ENCODE peak calls at places on chromosome 17, in five cellular contexts. S is K562, N is upper lobe of left lung, M is A549, H is HepG2. J is an unnamed sample.
A peak's percentile ranks its signal among the peaks of the same experiment; 100 is the strongest.

GRCh38 chr17:36675250-36675649 is 73.9 kb downstream of the MRM1 start:
- ATAC-seq in S (no peak), N (no peak), M (no peak), H (no peak), J (no peak)

GRCh38 chr17:956905-957304 is 22.7 kb downstream of the NXN start:
- ATAC-seq in S (no peak), N (no peak), M (peak; percentile 19), H (no peak), J (no peak)

GRCh38 chr17:66487933-66488572 is 185.6 kb downstream of the PRKCA start:
- ATAC-seq in S (no peak), N (no peak), M (no peak), H (peak; percentile 90), J (no peak)

GRCh38 chr17:28347261-28347891 is 10.0 kb downstream of the POLDIP2 start:
- ATAC-seq in S (no peak), N (no peak), M (no peak), H (no peak), J (no peak)

GRCh38 chr17:66548659-66549311 is 246.4 kb downstream of the PRKCA start:
- ATAC-seq in S (no peak), N (no peak), M (peak; percentile 32), H (no peak), J (no peak)

GRCh38 chr17:74514632-74515035 is 16.6 kb downstream of the CD300LB start:
- ATAC-seq in S (no peak), N (no peak), M (peak; percentile 18), H (no peak), J (no peak)

GRCh38 chr17:54903375-54903774 is 2.7 kb downstream of the TOM1L1 start:
- ATAC-seq in S (no peak), N (no peak), M (no peak), H (peak; percentile 76), J (no peak)

GRCh38 chr17:76014925-76015261 is 12.2 kb downstream of the EVPL start:
- ATAC-seq in S (peak; percentile 19), N (no peak), M (no peak), H (no peak), J (no peak)

GRCh38 chr17:9174312-9174711 is 153.0 kb downstream of the NTN1 start:
- ATAC-seq in S (no peak), N (no peak), M (no peak), H (no peak), J (no peak)

GRCh38 chr17:7867881-7868329 is 10.1 kb downstream of the CYB5D1 start:
- ATAC-seq in S (no peak), N (no peak), M (no peak), H (peak; percentile 52), J (no peak)

GRCh38 chr17:63820963-63821561 is 6.2 kb upstream of the PSMC5 start:
- ATAC-seq in S (peak; percentile 18), N (no peak), M (no peak), H (no peak), J (no peak)

GRCh38 chr17:59397316-59398073 is 66.0 kb downstream of the YPEL2 start:
- ATAC-seq in S (no peak), N (no peak), M (no peak), H (no peak), J (no peak)

GRCh38 chr17:14152726-14153125 is 83.4 kb downstream of the COX10 start:
- ATAC-seq in S (no peak), N (peak; percentile 31), M (no peak), H (no peak), J (no peak)

GRCh38 chr17:18006495-18007239 is 32.3 kb downstream of the ATPAF2 start:
- ATAC-seq in S (peak; percentile 56), N (no peak), M (no peak), H (no peak), J (no peak)

GRCh38 chr17:69060835-69061234 is at the start of gene ABCA9:
- ATAC-seq in S (no peak), N (peak; percentile 85), M (no peak), H (no peak), J (peak; percentile 89)
- TF ChIP-seq EP300 in S (no peak), N (no peak), M (no peak), H (no peak), J (no peak)

GRCh38 chr17:82356845-82357355 is 2.1 kb upstream of the TEX19 start:
- ATAC-seq in S (peak; percentile 74), N (peak; percentile 39), M (peak; percentile 36), H (peak; percentile 63), J (no peak)
- TF ChIP-seq CTCF in S (no peak), N (no peak), M (no peak), H (peak; percentile 39), J (no peak)

GRCh38 chr17:68460715-68461114 is 3.4 kb upstream of the WIPI1 start:
- ATAC-seq in S (no peak), N (no peak), M (no peak), H (no peak), J (no peak)
- H3K27ac ChIP-seq in S (no peak overlapping the region), N (no peak overlapping the region), M (no peak overlapping the region), H (no peak overlapping the region), J (no peak overlapping the region)

GRCh38 chr17:31434404-31435050 is 43.1 kb downstream of the RAB11FIP4 start:
- ATAC-seq in S (peak; percentile 67), N (no peak), M (no peak), H (peak; percentile 5), J (no peak)

GRCh38 chr17:31433811-31434210 is 42.3 kb downstream of the RAB11FIP4 start:
- ATAC-seq in S (no peak), N (no peak), M (no peak), H (no peak), J (no peak)

GRCh38 chr17:31437720-31438400 is 46.4 kb downstream of the RAB11FIP4 start:
- ATAC-seq in S (no peak), N (no peak), M (peak; percentile 48), H (peak; percentile 40), J (no peak)

GRCh38 chr17:31433091-31433790 is 41.8 kb downstream of the RAB11FIP4 start:
- ATAC-seq in S (peak; percentile 11), N (no peak), M (no peak), H (no peak), J (no peak)

GRCh38 chr17:31435581-31435980 is 44.1 kb downstream of the RAB11FIP4 start:
- ATAC-seq in S (no peak), N (peak; percentile 3), M (no peak), H (no peak), J (no peak)
- TF ChIP-seq EP300 in S (no peak), N (no peak), M (no peak), H (no peak), J (no peak)

DNA sequence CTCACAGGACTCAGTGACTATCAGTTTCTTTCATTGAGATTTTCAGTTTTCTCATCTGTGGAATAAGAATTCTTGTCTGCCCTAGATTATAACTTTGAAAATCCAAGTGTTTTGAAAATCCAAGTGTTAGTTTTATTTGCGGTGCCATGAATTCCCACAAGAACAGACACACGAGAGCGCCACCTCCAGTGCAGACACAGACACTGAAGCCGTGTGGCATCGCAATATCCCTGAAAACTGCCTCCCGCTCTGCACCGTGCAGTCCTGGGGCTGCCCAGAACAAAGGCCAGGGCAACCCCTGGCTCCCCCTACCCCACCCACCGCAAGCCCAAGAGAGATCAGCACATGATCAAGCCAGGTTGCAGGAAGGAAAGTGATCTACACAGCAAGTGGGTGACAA is 229.5 kb upstream of the ASIC2 start:
- ATAC-seq in S (peak; percentile 85), N (no peak), M (peak; percentile 56), H (peak; percentile 44), J (no peak)
- TF ChIP-seq CTCF in S (peak; percentile 67), N (no peak), M (no peak), H (peak; percentile 5), J (no peak)

GRCh38 chr17:38915639-38915995 is 9.8 kb upstream of the LASP1NB start:
- ATAC-seq in S (no peak), N (no peak), M (no peak), H (peak; percentile 2), J (no peak)
- H3K27ac ChIP-seq in S (no peak overlapping the region), N (no peak overlapping the region), M (no peak overlapping the region), H (peak overlapping the region; percentile 62), J (peak overlapping the region; percentile 22)

GRCh38 chr17:61700252-61700651 is 109.2 kb upstream of the NACA2 start:
- ATAC-seq in S (no peak), N (no peak), M (no peak), H (no peak), J (no peak)

GRCh38 chr17:61701334-61701733 is 110.3 kb upstream of the NACA2 start:
- ATAC-seq in S (no peak), N (no peak), M (no peak), H (no peak), J (no peak)

GRCh38 chr17:61698244-61698643 is 107.2 kb upstream of the NACA2 start:
- ATAC-seq in S (no peak), N (no peak), M (no peak), H (no peak), J (no peak)

GRCh38 chr17:61699032-61699431 is 108.0 kb upstream of the NACA2 start:
- ATAC-seq in S (no peak), N (no peak), M (no peak), H (no peak), J (no peak)

DNA sequence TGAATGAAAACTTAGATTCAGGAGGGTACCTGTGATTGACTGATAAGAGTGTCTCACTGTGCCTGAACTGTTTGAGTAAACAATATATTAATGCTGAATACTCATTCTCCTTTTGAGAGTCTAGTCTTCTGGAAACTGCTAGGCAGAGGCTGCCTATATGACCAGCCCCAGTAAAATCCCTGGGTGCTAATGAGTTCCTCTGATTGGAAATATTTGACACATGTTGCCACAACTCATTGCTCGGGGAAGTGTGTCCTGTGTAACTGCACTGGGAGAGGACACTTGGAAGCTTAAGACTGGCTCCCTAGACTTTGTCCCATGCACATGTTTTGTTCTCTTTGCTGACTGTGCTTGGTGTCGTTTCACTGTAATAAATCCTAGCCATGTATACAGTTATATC is 108.7 kb upstream of the NACA2 start:
- ATAC-seq in S (no peak), N (no peak), M (no peak), H (no peak), J (no peak)
- TF ChIP-seq EP300 in S (no peak), N (no peak), M (no peak), H (no peak), J (no peak)